ENCODE peak calls at places on chromosomes 5 and 9, in ten cellular contexts. Y, S, B, E, V, C, G, H, L and N are unnamed samples.

GRCh38 chr5:160448886-160449285 is 27.2 kb downstream of the PTTG1 start:
- DNase-seq in Y (no peak), S (no peak), B (no peak), E (no peak), V (no peak), C (no peak), G (no peak), H (no peak), L (no peak), N (no peak)

GRCh38 chr5:32223972-32224608 is 50.0 kb upstream of the GOLPH3 start:
- DNase-seq in Y (no peak), S (peak), B (no peak), E (no peak), V (no peak), C (peak), G (peak), H (peak), L (no peak), N (no peak)

GRCh38 chr5:142197098-142197497 is 88.5 kb downstream of the NDFIP1 start:
- DNase-seq in Y (no peak), S (no peak), B (no peak), E (no peak), V (no peak), C (no peak), G (no peak), H (no peak), L (no peak), N (no peak)

GRCh38 chr5:38961691-38962090 is 112.5 kb downstream of the RICTOR start:
- DNase-seq in Y (no peak), S (no peak), B (no peak), E (no peak), V (no peak), C (no peak), G (no peak), H (no peak), L (no peak), N (no peak)

GRCh38 chr9:104144336-104144735 is 50.2 kb downstream of the SMC2 start:
- DNase-seq in Y (no peak), S (no peak), B (no peak), E (no peak), V (no peak), C (no peak), G (no peak), H (no peak), L (no peak), N (no peak)

GRCh38 chr9:134212809-134213507 is 48.6 kb upstream of the RNU6ATAC start:
- DNase-seq in Y (no peak), S (no peak), B (no peak), E (no peak), V (peak), C (no peak), G (no peak), H (peak), L (no peak), N (no peak)

GRCh38 chr9:131552030-131552429 is 6.7 kb downstream of the PRRT1B start:
- DNase-seq in Y (no peak), S (no peak), B (no peak), E (no peak), V (no peak), C (no peak), G (no peak), H (no peak), L (no peak), N (no peak)

GRCh38 chr9:108139900-108140299 is 650.3 kb upstream of the KLF4 start:
- DNase-seq in Y (no peak), S (no peak), B (no peak), E (no peak), V (no peak), C (no peak), G (no peak), H (no peak), L (no peak), N (no peak)